ENCODE peak calls at places on chromosomes 3 and 15, in nine cellular contexts. Y, K, W, E, B, O, L, P and T are unnamed samples.

GRCh38 chr15:51077565-51078153 is 17.0 kb downstream of the TNFAIP8L3 start:
- DNase-seq in Y (peak; percentile 84), K (peak; percentile 71), W (no peak), E (peak; percentile 89), B (no peak), O (peak; percentile 78), L (peak; percentile 14), P (no peak), T (peak; percentile 66)

GRCh38 chr3:50352762-50353161 is 2.1 kb downstream of the CYB561D2 start:
- DNase-seq in Y (no peak), K (no peak), W (no peak), E (no peak), B (no peak), O (no peak), L (no peak), P (no peak), T (no peak)

GRCh38 chr15:99306694-99307338 is 55.5 kb downstream of the LRRC28 start:
- DNase-seq in Y (peak; percentile 44), K (no peak), W (no peak), E (no peak), B (no peak), O (no peak), L (peak; percentile 76), P (no peak), T (peak; percentile 54)

GRCh38 chr15:31403606-31404005 is 77.0 kb downstream of the KLF13 start:
- DNase-seq in Y (no peak), K (no peak), W (no peak), E (no peak), B (no peak), O (no peak), L (no peak), P (no peak), T (no peak)

GRCh38 chr3:116669576-116669975 is 40.0 kb upstream of the TUSC7 start:
- DNase-seq in Y (no peak), K (no peak), W (no peak), E (no peak), B (no peak), O (no peak), L (no peak), P (no peak), T (no peak)

GRCh38 chr3:79885407-79885806 is 117.6 kb upstream of the ROBO1 start:
- DNase-seq in Y (no peak), K (no peak), W (peak; percentile 2), E (no peak), B (no peak), O (no peak), L (no peak), P (no peak), T (no peak)

GRCh38 chr3:43879166-43879565 is 188.4 kb downstream of the ABHD5 start:
- DNase-seq in Y (peak; percentile 33), K (no peak), W (no peak), E (no peak), B (no peak), O (peak; percentile 73), L (peak; percentile 57), P (no peak), T (no peak)

GRCh38 chr15:80695099-80695910 is at the start of gene ABHD17C:
- DNase-seq in Y (peak; percentile 63), K (peak; percentile 74), W (peak; percentile 92), E (peak; percentile 59), B (no peak), O (peak; percentile 48), L (peak; percentile 79), P (no peak), T (peak; percentile 76)

GRCh38 chr3:194688946-194689345 is 3.3 kb downstream of the FAM43A start:
- DNase-seq in Y (no peak), K (no peak), W (no peak), E (no peak), B (no peak), O (no peak), L (no peak), P (no peak), T (no peak)

GRCh38 chr3:89108154-89108553 is 733 bp downstream of the EPHA3 start:
- DNase-seq in Y (no peak), K (no peak), W (no peak), E (no peak), B (no peak), O (no peak), L (no peak), P (no peak), T (no peak)

GRCh38 chr3:159824341-159824740 is 164.3 kb upstream of the IL12A start:
- DNase-seq in Y (no peak), K (peak; percentile 46), W (no peak), E (no peak), B (no peak), O (no peak), L (peak; percentile 30), P (no peak), T (peak; percentile 60)

GRCh38 chr3:127371846-127372245 is 84.0 kb upstream of the PRR20G start:
- DNase-seq in Y (no peak), K (no peak), W (no peak), E (no peak), B (no peak), O (no peak), L (no peak), P (no peak), T (no peak)

DNA sequence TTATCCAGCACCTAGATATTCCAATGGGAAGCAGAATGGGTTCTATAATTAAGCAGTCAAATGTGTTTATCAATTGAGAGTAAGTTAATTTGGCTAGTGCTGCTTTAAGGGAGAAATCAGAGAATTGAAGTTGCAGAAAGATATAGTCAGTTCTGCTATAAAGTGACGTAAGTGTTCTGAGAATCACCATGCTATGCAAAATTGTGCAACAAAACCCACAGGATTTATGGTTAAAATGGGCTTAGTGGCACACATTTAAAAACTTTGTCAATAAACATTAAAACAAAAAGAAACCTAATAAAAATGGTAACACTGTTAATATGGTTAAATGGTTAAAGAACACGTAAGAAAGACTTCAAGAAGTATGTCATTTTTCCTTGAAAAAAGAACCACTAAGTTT is 74.5 kb downstream of the TMEM108 start:
- DNase-seq in Y (no peak), K (no peak), W (no peak), E (no peak), B (no peak), O (no peak), L (no peak), P (no peak), T (no peak)
- H3K4me1 ChIP-seq in Y (no peaks in the 10 kb centered on the region), K (no peaks in the 10 kb centered on the region), W (peaks cover 17% of the 10 kb centered on the region), E (no peaks in the 10 kb centered on the region), B (no peaks in the 10 kb centered on the region), O (no peaks in the 10 kb centered on the region), L (peaks cover 5% of the 10 kb centered on the region), P (no peaks in the 10 kb centered on the region), T (peaks cover 7% of the 10 kb centered on the region)

GRCh38 chr3:14371573-14372474 is 30.6 kb upstream of the SLC6A6 start:
- DNase-seq in Y (peak; percentile 64), K (peak; percentile 91), W (peak; percentile 90), E (no peak), B (peak; percentile 79), O (no peak), L (peak; percentile 96), P (peak; percentile 17), T (peak; percentile 95)
- TF ChIP-seq CTCF in Y (no peak), K (no peak), W (peak; percentile 19), E (no peak), B (no peak), O (no peak), L (peak; percentile 11), P (no peak), T (no peak)

GRCh38 chr3:12940854-12941253 is 99.5 kb upstream of the RPL32 start:
- DNase-seq in Y (no peak), K (no peak), W (no peak), E (no peak), B (no peak), O (no peak), L (no peak), P (no peak), T (no peak)
- H3K4me1 ChIP-seq in Y (peaks cover 36% of the 10 kb centered on the region), K (peaks cover 10% of the 10 kb centered on the region), W (peaks cover 46% of the 10 kb centered on the region), E (peaks cover 25% of the 10 kb centered on the region), B (peaks cover 46% of the 10 kb centered on the region), O (no peaks in the 10 kb centered on the region), L (peaks cover 24% of the 10 kb centered on the region), P (peaks cover under 1% of the 10 kb centered on the region), T (peaks cover 55% of the 10 kb centered on the region)

GRCh38 chr3:36959821-36960220 is 15.0 kb upstream of the TRANK1 start:
- DNase-seq in Y (no peak), K (no peak), W (no peak), E (no peak), B (no peak), O (no peak), L (no peak), P (no peak), T (no peak)
- TF ChIP-seq CTCF in Y (no peak), K (no peak), W (no peak), E (no peak), B (no peak), O (no peak), L (no peak), P (no peak), T (no peak)

DNA sequence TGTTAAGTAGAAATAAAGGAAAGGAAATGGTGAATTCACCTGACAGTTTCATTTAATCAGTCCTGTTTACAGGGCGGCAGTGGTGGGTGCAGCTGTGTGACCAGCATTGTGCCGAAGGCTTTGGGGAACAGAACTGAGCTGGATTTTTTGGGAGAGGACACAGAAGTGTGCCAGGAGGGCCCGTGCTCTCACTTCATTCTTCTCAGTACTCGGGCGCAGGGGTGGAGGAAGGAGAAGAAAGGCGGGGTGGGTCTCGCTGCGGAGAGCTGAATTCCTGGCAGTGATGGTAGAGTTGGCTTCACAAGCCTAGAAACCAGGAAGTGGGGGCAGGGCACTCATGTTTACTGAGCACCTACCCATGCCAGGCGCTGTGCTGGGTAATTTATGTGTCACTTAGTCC is 64.6 kb downstream of the CRTC3 start:
- DNase-seq in Y (peak; percentile 71), K (peak; percentile 92), W (no peak), E (no peak), B (peak; percentile 88), O (peak; percentile 93), L (no peak), P (peak; percentile 54), T (peak; percentile 65)
- H3K4me1 ChIP-seq in Y (peaks cover 25% of the 10 kb centered on the region), K (peaks cover 15% of the 10 kb centered on the region), W (peaks cover 7% of the 10 kb centered on the region), E (peaks cover 27% of the 10 kb centered on the region), B (peaks cover 50% of the 10 kb centered on the region), O (peaks cover 70% of the 10 kb centered on the region), L (no peaks in the 10 kb centered on the region), P (peaks cover 29% of the 10 kb centered on the region), T (peaks cover 64% of the 10 kb centered on the region)

DNA sequence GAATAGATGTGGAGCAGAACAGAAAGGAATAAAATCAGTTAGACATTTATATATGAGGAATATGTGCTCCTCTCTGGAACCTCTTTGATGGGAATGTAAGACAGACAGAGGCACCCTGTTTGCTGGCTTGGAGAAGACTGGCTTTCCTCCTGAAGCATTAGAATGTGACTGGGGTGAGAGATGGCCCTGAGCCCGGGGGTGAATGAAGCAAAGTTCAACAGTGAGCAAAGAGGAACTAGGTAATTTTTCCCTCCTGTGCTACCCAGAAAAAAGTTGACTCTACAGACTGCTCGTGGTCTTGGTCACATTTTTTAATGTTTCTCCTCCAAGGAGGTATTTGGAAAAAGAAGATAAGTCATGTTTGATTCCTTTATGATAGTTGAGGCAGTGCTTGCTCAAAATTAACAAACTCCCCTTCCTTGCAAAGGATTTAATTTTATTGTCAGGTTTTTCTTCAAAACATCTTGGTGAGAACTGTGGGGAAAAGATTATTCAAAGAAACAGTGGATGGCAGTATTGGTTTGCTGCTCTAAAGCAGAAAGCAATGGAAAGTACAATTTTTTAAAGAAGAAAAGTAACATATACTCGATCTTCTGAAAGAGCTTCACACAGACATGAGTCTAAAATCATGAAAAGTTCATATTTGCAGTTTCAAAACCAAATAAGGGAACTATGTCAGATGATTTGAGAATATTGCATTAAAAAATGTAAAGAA is 370.4 kb upstream of the CDIN1 start:
- DNase-seq in Y (no peak), K (no peak), W (no peak), E (no peak), B (no peak), O (no peak), L (no peak), P (no peak), T (no peak)
- TF ChIP-seq CTCF in Y (no peak), K (no peak), W (peak; percentile 50), E (no peak), B (no peak), O (no peak), L (peak; percentile 20), P (no peak), T (no peak)

GRCh38 chr3:157132341-157132740 is 27.6 kb downstream of the CCNL1 start:
- DNase-seq in Y (no peak), K (no peak), W (no peak), E (no peak), B (no peak), O (no peak), L (no peak), P (no peak), T (no peak)
- H3K4me1 ChIP-seq in Y (peaks cover 79% of the 10 kb centered on the region), K (peaks cover 47% of the 10 kb centered on the region), W (peaks cover 16% of the 10 kb centered on the region), E (peaks cover 16% of the 10 kb centered on the region), B (peaks cover 50% of the 10 kb centered on the region), O (peaks cover 21% of the 10 kb centered on the region), L (peaks cover 96% of the 10 kb centered on the region), P (peaks cover 15% of the 10 kb centered on the region), T (peaks cover 56% of the 10 kb centered on the region)